ENCODE peak calls at places on chromosomes 5 and 9, in six cellular contexts. One of them, this sample, is unnamed.

GRCh38 chr9:93967020-93967803 is 12.1 kb upstream of the BARX1 start:
- DNase-seq in uterus: no peak
- DNase-seq in tibial nerve: no peak
- DNase-seq in H54: no peak
- DNase-seq in A549: no peak
- DNase-seq in HepG2: no peak
- DNase-seq in this sample: peak

GRCh38 chr5:104937591-104937990 is 1375.0 kb upstream of the NUDT12 start:
- DNase-seq in HepG2: no peak
- DNase-seq in tibial nerve: no peak
- DNase-seq in A549: no peak
- DNase-seq in H54: no peak
- DNase-seq in uterus: no peak
- DNase-seq in this sample: no peak

GRCh38 chr5:142360607-142361120 is 35.8 kb upstream of the SPRY4 start:
- DNase-seq in uterus: no peak
- DNase-seq in A549: peak
- DNase-seq in HepG2: peak
- DNase-seq in H54: no peak
- DNase-seq in tibial nerve: no peak
- DNase-seq in this sample: no peak

GRCh38 chr5:127068771-127069330 is 4.5 kb downstream of the C5orf63 start:
- DNase-seq in A549: no peak
- DNase-seq in H54: no peak
- DNase-seq in uterus: no peak
- DNase-seq in HepG2: no peak
- DNase-seq in tibial nerve: no peak
- DNase-seq in this sample: no peak

GRCh38 chr5:160213537-160213936 is 15.8 kb upstream of the FABP6 start:
- DNase-seq in A549: peak
- DNase-seq in H54: peak
- DNase-seq in uterus: no peak
- DNase-seq in tibial nerve: no peak
- DNase-seq in HepG2: no peak
- DNase-seq in this sample: no peak

GRCh38 chr9:101509572-101509971 is 24.1 kb upstream of the RNF20 start:
- DNase-seq in tibial nerve: no peak
- DNase-seq in H54: no peak
- DNase-seq in A549: no peak
- DNase-seq in uterus: no peak
- DNase-seq in HepG2: no peak
- DNase-seq in this sample: no peak

GRCh38 chr9:14004110-14004509 is 309.8 kb downstream of the NFIB start:
- DNase-seq in HepG2: no peak
- DNase-seq in tibial nerve: no peak
- DNase-seq in A549: no peak
- DNase-seq in uterus: no peak
- DNase-seq in H54: no peak
- DNase-seq in this sample: no peak

GRCh38 chr9:113519401-113520108 is 56.0 kb downstream of the RGS3 start:
- DNase-seq in uterus: no peak
- DNase-seq in HepG2: peak
- DNase-seq in A549: peak
- DNase-seq in tibial nerve: no peak
- DNase-seq in H54: no peak
- DNase-seq in this sample: no peak

GRCh38 chr5:51394609-51395008 is 11.4 kb downstream of the ISL1 start:
- DNase-seq in uterus: no peak
- DNase-seq in A549: no peak
- DNase-seq in H54: no peak
- DNase-seq in tibial nerve: no peak
- DNase-seq in HepG2: no peak
- DNase-seq in this sample: no peak

GRCh38 chr5:159811712-159812111 is 104.6 kb upstream of the ADRA1B start:
- DNase-seq in uterus: no peak
- DNase-seq in HepG2: no peak
- DNase-seq in A549: no peak
- DNase-seq in H54: no peak
- DNase-seq in tibial nerve: no peak
- DNase-seq in this sample: no peak

GRCh38 chr5:35876454-35876853 is 19.8 kb downstream of the IL7R start:
- DNase-seq in tibial nerve: no peak
- DNase-seq in uterus: no peak
- DNase-seq in HepG2: no peak
- DNase-seq in A549: no peak
- DNase-seq in H54: no peak
- DNase-seq in this sample: no peak

GRCh38 chr5:118371973-118372650 is 616.2 kb downstream of the DTWD2 start:
- DNase-seq in A549: no peak
- DNase-seq in H54: no peak
- DNase-seq in HepG2: no peak
- DNase-seq in uterus: no peak
- DNase-seq in tibial nerve: peak
- DNase-seq in this sample: no peak

GRCh38 chr5:61362796-61363364 is 30.8 kb downstream of the ZSWIM6 start:
- DNase-seq in HepG2: no peak
- DNase-seq in tibial nerve: no peak
- DNase-seq in A549: no peak
- DNase-seq in H54: no peak
- DNase-seq in uterus: no peak
- DNase-seq in this sample: no peak

GRCh38 chr9:18390393-18390792 is 83.6 kb upstream of the ADAMTSL1 start:
- DNase-seq in A549: no peak
- DNase-seq in H54: no peak
- DNase-seq in tibial nerve: no peak
- DNase-seq in uterus: no peak
- DNase-seq in HepG2: no peak
- DNase-seq in this sample: no peak

GRCh38 chr5:60945760-60946253 is 802 bp downstream of the NDUFAF2 start:
- DNase-seq in tibial nerve: peak
- DNase-seq in uterus: no peak
- DNase-seq in A549: peak
- DNase-seq in HepG2: peak
- DNase-seq in H54: peak
- DNase-seq in this sample: no peak

GRCh38 chr5:110852053-110852452 is 113.2 kb downstream of the SLC25A46 start:
- DNase-seq in HepG2: no peak
- DNase-seq in H54: no peak
- DNase-seq in uterus: no peak
- DNase-seq in tibial nerve: no peak
- DNase-seq in A549: no peak
- DNase-seq in this sample: no peak

GRCh38 chr9:36731576-36731975 is 158.9 kb downstream of the MELK start:
- DNase-seq in tibial nerve: no peak
- DNase-seq in H54: no peak
- DNase-seq in HepG2: no peak
- DNase-seq in A549: no peak
- DNase-seq in uterus: no peak
- DNase-seq in this sample: no peak

GRCh38 chr5:138964547-138965174 is 89.5 kb upstream of the LRRTM2 start:
- DNase-seq in A549: no peak
- DNase-seq in H54: no peak
- DNase-seq in uterus: no peak
- DNase-seq in tibial nerve: no peak
- DNase-seq in HepG2: peak
- DNase-seq in this sample: no peak

GRCh38 chr9:36163049-36163839 is 5.9 kb upstream of the CCIN start:
- DNase-seq in H54: no peak
- DNase-seq in uterus: peak
- DNase-seq in HepG2: peak
- DNase-seq in tibial nerve: no peak
- DNase-seq in A549: no peak
- DNase-seq in this sample: no peak

GRCh38 chr5:174731214-174732039 is 7.0 kb downstream of the MSX2 start:
- DNase-seq in H54: no peak
- DNase-seq in A549: no peak
- DNase-seq in uterus: no peak
- DNase-seq in HepG2: no peak
- DNase-seq in tibial nerve: no peak
- DNase-seq in this sample: no peak

GRCh38 chr5:1262381-1262780 is 32.5 kb downstream of the TERT start:
- DNase-seq in uterus: no peak
- DNase-seq in HepG2: no peak
- DNase-seq in H54: no peak
- DNase-seq in A549: no peak
- DNase-seq in tibial nerve: no peak
- DNase-seq in this sample: no peak

GRCh38 chr5:154189819-154190651 is 498 bp upstream of the GALNT10 start:
- DNase-seq in A549: peak
- DNase-seq in uterus: peak
- DNase-seq in H54: peak
- DNase-seq in tibial nerve: peak
- DNase-seq in HepG2: peak
- DNase-seq in this sample: peak

GRCh38 chr5:113450366-113451328 is 15.9 kb upstream of the TSSK1B start:
- DNase-seq in tibial nerve: no peak
- DNase-seq in HepG2: no peak
- DNase-seq in uterus: no peak
- DNase-seq in H54: no peak
- DNase-seq in A549: no peak
- DNase-seq in this sample: no peak

GRCh38 chr9:111114486-111114885 is 76.2 kb upstream of the LPAR1 start:
- DNase-seq in H54: no peak
- DNase-seq in A549: no peak
- DNase-seq in HepG2: no peak
- DNase-seq in uterus: no peak
- DNase-seq in tibial nerve: no peak
- DNase-seq in this sample: no peak

GRCh38 chr5:35799751-35800150 is 56.9 kb upstream of the IL7R start:
- DNase-seq in A549: no peak
- DNase-seq in uterus: no peak
- DNase-seq in H54: no peak
- DNase-seq in HepG2: no peak
- DNase-seq in tibial nerve: no peak
- DNase-seq in this sample: no peak

GRCh38 chr9:134515026-134515821 is 126.4 kb upstream of the COL5A1 start:
- DNase-seq in A549: no peak
- DNase-seq in HepG2: no peak
- DNase-seq in uterus: no peak
- DNase-seq in tibial nerve: no peak
- DNase-seq in H54: no peak
- DNase-seq in this sample: no peak

GRCh38 chr9:468766-469496 is 254.3 kb downstream of the DOCK8 start:
- DNase-seq in tibial nerve: no peak
- DNase-seq in H54: no peak
- DNase-seq in A549: no peak
- DNase-seq in uterus: no peak
- DNase-seq in HepG2: no peak
- DNase-seq in this sample: no peak
- TF ChIP-seq POLR2A in tibial nerve: no peak
- TF ChIP-seq POLR2A in H54: no peak
- TF ChIP-seq POLR2A in A549: no peak
- TF ChIP-seq POLR2A in uterus: no peak
- TF ChIP-seq POLR2A in HepG2: no peak
- TF ChIP-seq POLR2A in this sample: no peak

GRCh38 chr9:120951960-120952630 is 25.5 kb upstream of the TRAF1 start:
- DNase-seq in H54: no peak
- DNase-seq in uterus: no peak
- DNase-seq in tibial nerve: no peak
- DNase-seq in A549: no peak
- DNase-seq in HepG2: no peak
- DNase-seq in this sample: no peak

GRCh38 chr9:120947222-120947621 is 20.6 kb upstream of the TRAF1 start:
- DNase-seq in uterus: no peak
- DNase-seq in HepG2: no peak
- DNase-seq in A549: no peak
- DNase-seq in H54: no peak
- DNase-seq in tibial nerve: no peak
- DNase-seq in this sample: no peak

GRCh38 chr9:120949290-120949689 is 22.7 kb upstream of the TRAF1 start:
- DNase-seq in H54: no peak
- DNase-seq in tibial nerve: no peak
- DNase-seq in HepG2: no peak
- DNase-seq in A549: no peak
- DNase-seq in uterus: no peak
- DNase-seq in this sample: no peak

GRCh38 chr9:120948824-120949223 is 22.2 kb upstream of the TRAF1 start:
- DNase-seq in H54: no peak
- DNase-seq in HepG2: no peak
- DNase-seq in tibial nerve: no peak
- DNase-seq in uterus: no peak
- DNase-seq in A549: no peak
- DNase-seq in this sample: no peak

GRCh38 chr9:120950421-120951388 is 24.1 kb upstream of the TRAF1 start:
- DNase-seq in A549: no peak
- DNase-seq in uterus: no peak
- DNase-seq in HepG2: no peak
- DNase-seq in H54: no peak
- DNase-seq in tibial nerve: no peak
- DNase-seq in this sample: no peak
- TF ChIP-seq POLR2A in A549: no peak
- TF ChIP-seq POLR2A in uterus: no peak
- TF ChIP-seq POLR2A in HepG2: no peak
- TF ChIP-seq POLR2A in H54: no peak
- TF ChIP-seq POLR2A in tibial nerve: no peak
- TF ChIP-seq POLR2A in this sample: no peak

GRCh38 chr9:136882109-136882946 is 4.0 kb upstream of the TRAF2 start:
- DNase-seq in tibial nerve: no peak
- DNase-seq in H54: peak
- DNase-seq in uterus: no peak
- DNase-seq in A549: peak
- DNase-seq in HepG2: peak
- DNase-seq in this sample: peak

GRCh38 chr9:136880651-136881050 is 5.7 kb upstream of the TRAF2 start:
- DNase-seq in A549: no peak
- DNase-seq in HepG2: no peak
- DNase-seq in tibial nerve: no peak
- DNase-seq in H54: no peak
- DNase-seq in uterus: no peak
- DNase-seq in this sample: no peak

GRCh38 chr9:136885950-136886578 is at the start of gene TRAF2:
- DNase-seq in HepG2: peak
- DNase-seq in H54: peak
- DNase-seq in uterus: peak
- DNase-seq in tibial nerve: peak
- DNase-seq in A549: peak
- DNase-seq in this sample: peak

GRCh38 chr9:136886610-136887597 is 588 bp downstream of the TRAF2 start:
- DNase-seq in tibial nerve: no peak
- DNase-seq in H54: peak
- DNase-seq in HepG2: no peak
- DNase-seq in uterus: no peak
- DNase-seq in A549: peak
- DNase-seq in this sample: peak

GRCh38 chr9:136881691-136882108 is 4.6 kb upstream of the TRAF2 start:
- DNase-seq in uterus: no peak
- DNase-seq in HepG2: peak
- DNase-seq in H54: peak
- DNase-seq in A549: no peak
- DNase-seq in tibial nerve: no peak
- DNase-seq in this sample: peak
- TF ChIP-seq POLR2A in uterus: no peak
- TF ChIP-seq POLR2A in HepG2: no peak
- TF ChIP-seq POLR2A in H54: no peak
- TF ChIP-seq POLR2A in A549: no peak
- TF ChIP-seq POLR2A in tibial nerve: no peak
- TF ChIP-seq POLR2A in this sample: no peak

GRCh38 chr5:177442066-177442836 is 4.4 kb upstream of the PRR7 start:
- DNase-seq in H54: no peak
- DNase-seq in HepG2: no peak
- DNase-seq in A549: no peak
- DNase-seq in tibial nerve: no peak
- DNase-seq in uterus: no peak
- DNase-seq in this sample: no peak
- TF ChIP-seq POLR2A in H54: no peak
- TF ChIP-seq POLR2A in HepG2: no peak
- TF ChIP-seq POLR2A in A549: no peak
- TF ChIP-seq POLR2A in tibial nerve: no peak
- TF ChIP-seq POLR2A in uterus: no peak
- TF ChIP-seq POLR2A in this sample: no peak

This sample was measured in GM12891.